ENCODE peak calls at places on chromosomes 3 and 15, in four cellular contexts. X is K562, R is HL-60, T is GM12878. J is an unnamed sample.

GRCh38 chr3:87206070-87206469 is 21.0 kb upstream of the CHMP2B start:
- DNase-seq in T (no peak), X (no peak), R (no peak), J (no peak)

GRCh38 chr3:1275495-1275894 is 182.7 kb downstream of the CNTN6 start:
- DNase-seq in X (no peak), R (no peak), T (no peak), J (no peak)

GRCh38 chr3:111734652-111735051 is 124.4 kb upstream of the PHLDB2 start:
- DNase-seq in T (no peak), R (no peak), X (no peak), J (no peak)

GRCh38 chr15:68994149-68994548 is 20.3 kb upstream of the NOX5 start:
- DNase-seq in X (no peak), R (no peak), T (no peak), J (no peak)

GRCh38 chr3:185405664-185406063 is 42.7 kb downstream of the MAP3K13 start:
- DNase-seq in R (no peak), X (no peak), T (no peak), J (no peak)

GRCh38 chr3:142276780-142277179 is 51.4 kb upstream of the GK5 start:
- DNase-seq in R (peak), T (no peak), X (no peak), J (no peak)

GRCh38 chr3:183328823-183329222 is 75.8 kb downstream of the B3GNT5 start:
- DNase-seq in X (no peak), T (no peak), R (no peak), J (no peak)

GRCh38 chr15:62824111-62824737 is 218.3 kb upstream of the TPM1 start:
- DNase-seq in R (no peak), T (no peak), X (no peak), J (no peak)

GRCh38 chr3:186932281-186933181 is 2.2 kb downstream of the ST6GAL1 start:
- DNase-seq in R (no peak), T (no peak), X (no peak), J (no peak)

GRCh38 chr3:23518441-23518840 is 287.3 kb upstream of the UBE2E1 start:
- DNase-seq in X (no peak), T (no peak), R (no peak), J (no peak)

GRCh38 chr15:93862791-93863190 is 368.6 kb upstream of the MCTP2 start:
- DNase-seq in R (peak), T (no peak), X (no peak), J (no peak)

GRCh38 chr3:4845882-4846281 is 133.4 kb upstream of the BHLHE40 start:
- DNase-seq in X (no peak), T (peak), R (no peak), J (no peak)

GRCh38 chr3:29755416-29755815 is 474.5 kb downstream of the RBMS3 start:
- DNase-seq in T (no peak), R (no peak), X (no peak), J (no peak)

GRCh38 chr3:197350446-197350845 is 52.0 kb upstream of the DLG1 start:
- DNase-seq in X (no peak), R (no peak), T (no peak), J (no peak)

GRCh38 chr3:130548356-130548755 is 31.4 kb downstream of the COL6A6 start:
- DNase-seq in X (no peak), T (no peak), R (no peak), J (no peak)

GRCh38 chr3:131794766-131795381 is 239.9 kb downstream of the CPNE4 start:
- DNase-seq in R (peak), X (peak), T (no peak), J (no peak)

GRCh38 chr3:39088889-39089288 is 18.5 kb downstream of the GORASP1 start:
- DNase-seq in X (no peak), T (no peak), R (no peak), J (no peak)

GRCh38 chr3:14879161-14879888 is 60.6 kb downstream of the FGD5 start:
- DNase-seq in T (no peak), R (no peak), X (no peak), J (no peak)

GRCh38 chr3:57227204-57227929 is at the start of gene APPL1:
- DNase-seq in T (peak), R (peak), X (peak), J (peak)

GRCh38 chr15:84821501-84822021 is 4.4 kb downstream of the ALPK3 start:
- DNase-seq in R (no peak), X (peak), T (no peak), J (no peak)

GRCh38 chr15:101562428-101563059 is 73.0 kb upstream of the PCSK6 start:
- DNase-seq in T (no peak), R (no peak), X (no peak), J (no peak)

GRCh38 chr3:11601446-11602241 is 42.1 kb downstream of the VGLL4 start:
- DNase-seq in X (no peak), R (peak), T (peak), J (peak)

GRCh38 chr3:196947136-196947859 is 5.0 kb upstream of the NCBP2 start:
- DNase-seq in T (no peak), X (no peak), R (no peak), J (no peak)

GRCh38 chr15:27983496-27983895 is 115.6 kb downstream of the OCA2 start:
- DNase-seq in T (no peak), R (no peak), X (no peak), J (no peak)

GRCh38 chr3:197026481-197026866 is 3.1 kb downstream of the MELTF start:
- DNase-seq in T (no peak), X (no peak), R (no peak), J (no peak)

GRCh38 chr3:51384145-51384729 is 854 bp upstream of the MANF start:
- DNase-seq in R (no peak), T (no peak), X (no peak), J (no peak)

GRCh38 chr3:49813497-49814174 is at the start of gene UBA7:
- DNase-seq in R (no peak), X (peak), T (no peak), J (peak)

GRCh38 chr15:42285042-42285441 is 11.8 kb upstream of the TMEM87A start:
- DNase-seq in T (no peak), R (peak), X (no peak), J (no peak)
- TF ChIP-seq SPI1 in T (no peak), R (peak), X (no peak), J (no peak)

GRCh38 chr3:24684506-24685023 is 189.9 kb upstream of the THRB start:
- DNase-seq in X (no peak), R (no peak), T (no peak), J (no peak)

GRCh38 chr3:24689353-24689752 is 194.7 kb upstream of the THRB start:
- DNase-seq in X (no peak), T (no peak), R (no peak), J (no peak)

GRCh38 chr3:24688446-24689148 is 193.9 kb upstream of the THRB start:
- DNase-seq in X (no peak), R (no peak), T (no peak), J (no peak)

GRCh38 chr3:24686764-24687163 is 192.1 kb upstream of the THRB start:
- DNase-seq in T (no peak), R (no peak), X (no peak), J (no peak)

DNA sequence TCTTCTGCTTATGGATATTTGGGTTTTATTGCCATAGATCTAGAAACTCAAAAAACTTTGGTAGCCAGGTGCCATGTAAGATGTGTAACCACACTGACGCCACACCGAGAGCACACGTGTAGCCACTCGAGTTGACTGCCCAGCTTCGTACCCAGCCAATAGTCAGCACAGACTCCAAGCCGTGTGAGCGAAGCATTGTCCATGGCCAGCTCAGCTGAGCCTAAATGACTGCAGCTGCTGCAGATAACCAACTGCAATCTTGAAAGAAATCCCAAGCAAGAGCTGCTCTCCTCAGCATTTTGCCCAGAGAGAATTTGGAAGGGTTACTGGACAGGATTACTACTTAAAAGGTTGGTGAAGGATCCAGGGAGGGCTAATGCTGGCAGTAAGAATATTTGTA is 193.0 kb upstream of the THRB start:
- DNase-seq in T (no peak), X (no peak), R (no peak), J (no peak)
- TF ChIP-seq SPI1 in T (no peak), X (no peak), R (no peak), J (no peak)

GRCh38 chr3:169498336-169498735 is 165.2 kb downstream of the MECOM start:
- DNase-seq in T (no peak), R (no peak), X (no peak), J (no peak)

GRCh38 chr3:169494982-169495381 is 168.5 kb downstream of the MECOM start:
- DNase-seq in R (no peak), T (no peak), X (no peak), J (no peak)

GRCh38 chr3:169496402-169496801 is 167.1 kb downstream of the MECOM start:
- DNase-seq in X (no peak), T (no peak), R (no peak), J (no peak)

GRCh38 chr3:169495569-169495968 is 167.9 kb downstream of the MECOM start:
- DNase-seq in X (no peak), R (no peak), T (no peak), J (no peak)

DNA sequence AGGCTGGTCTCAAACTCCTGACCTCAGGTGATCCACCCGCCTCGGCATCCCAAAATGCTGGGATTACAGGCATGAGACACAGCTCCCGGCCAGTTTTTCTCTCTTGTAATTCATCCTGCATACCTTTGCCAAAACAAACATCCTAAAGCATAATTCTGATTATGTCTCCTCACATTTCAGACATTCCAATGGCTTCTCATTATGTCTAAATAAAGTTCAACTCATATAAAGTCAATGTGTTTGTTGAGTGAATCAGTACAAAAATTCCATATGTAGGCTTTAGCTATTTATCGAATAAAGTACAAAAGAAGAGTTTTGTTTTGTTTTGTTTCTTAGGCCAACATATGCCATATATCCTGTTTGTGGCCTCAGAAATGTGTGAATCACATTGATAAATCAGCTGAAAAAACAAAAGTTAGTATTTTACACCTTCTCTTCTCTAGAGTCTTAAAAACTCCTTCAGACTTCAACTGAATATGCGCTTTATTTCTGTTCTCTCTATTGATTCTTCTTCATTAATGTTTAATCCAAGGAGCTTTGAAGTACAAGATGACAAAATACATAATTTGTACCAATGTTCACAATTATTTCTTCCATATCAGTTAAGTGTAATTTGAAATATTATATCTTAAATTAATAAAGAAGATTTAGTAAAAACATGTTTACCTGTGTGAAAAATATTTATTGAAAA is 165.8 kb downstream of the MECOM start:
- DNase-seq in X (no peak), T (no peak), R (no peak), J (no peak)
- TF ChIP-seq SPI1 in X (no peak), T (no peak), R (no peak), J (no peak)

GRCh38 chr3:25581335-25581734 is 83.4 kb downstream of the TOP2B start:
- DNase-seq in X (no peak), T (no peak), R (no peak), J (no peak)

GRCh38 chr3:25581823-25582222 is 82.9 kb downstream of the TOP2B start:
- DNase-seq in X (no peak), R (no peak), T (no peak), J (no peak)

GRCh38 chr3:25582242-25582641 is 82.5 kb downstream of the TOP2B start:
- DNase-seq in T (no peak), R (no peak), X (peak), J (no peak)

GRCh38 chr3:25584011-25584789 is 80.5 kb downstream of the TOP2B start:
- DNase-seq in R (no peak), T (no peak), X (no peak), J (no peak)

GRCh38 chr3:25583343-25583742 is 81.4 kb downstream of the TOP2B start:
- DNase-seq in X (no peak), R (no peak), T (no peak), J (no peak)
- TF ChIP-seq SPI1 in X (no peak), R (no peak), T (no peak), J (no peak)

DNA sequence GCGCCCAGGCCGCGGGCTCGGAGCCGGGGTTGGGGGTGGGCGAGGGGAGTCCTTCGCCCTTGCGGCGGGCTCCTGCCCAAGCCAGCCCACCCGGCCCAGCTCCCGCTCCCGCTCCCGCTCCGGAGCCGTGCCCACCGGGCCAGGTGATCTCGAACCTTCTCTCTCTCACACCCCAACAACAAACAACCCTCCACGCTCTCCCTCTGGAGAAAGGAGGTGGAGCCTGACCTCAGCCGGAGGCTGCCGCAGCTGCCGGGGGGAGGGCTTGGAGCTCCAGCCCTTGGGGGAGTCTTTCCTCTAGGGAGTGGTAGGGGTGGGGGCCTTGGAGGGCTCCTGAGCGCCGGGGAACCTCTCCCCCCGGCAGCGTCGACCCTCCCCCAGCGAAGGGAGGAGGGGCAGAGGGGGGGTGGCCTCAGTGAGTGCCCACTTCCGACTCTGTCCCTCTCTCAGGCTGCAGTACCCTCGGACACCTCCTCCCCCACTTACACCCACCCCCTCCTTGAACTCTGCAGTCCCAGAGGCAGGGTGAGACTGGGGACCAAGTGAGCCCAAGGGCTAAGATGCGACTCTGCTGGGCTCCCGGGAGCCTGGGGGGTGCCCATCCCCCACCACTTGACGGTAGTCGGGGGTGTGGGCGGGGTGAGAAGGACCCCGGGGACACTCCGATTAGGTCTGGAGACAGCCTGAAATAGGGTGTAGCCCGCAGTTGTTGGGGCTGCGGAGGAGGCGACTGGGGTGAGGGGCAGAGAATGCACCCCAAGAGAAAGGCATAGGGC is 4.4 kb upstream of the BAHD1 start:
- DNase-seq in T (no peak), X (peak), R (no peak), J (no peak)
- TF ChIP-seq SPI1 in T (no peak), X (no peak), R (no peak), J (no peak)

J was measured in GM12891.